ENCODE peak calls at places on chromosome 12, in six cellular contexts. I, X, S, D, T and Q are unnamed samples.

GRCh38 chr12:15629108-15629507 is 160.1 kb downstream of the EPS8 start:
- DNase-seq in I (no peak), X (peak; percentile 94), S (no peak), D (no peak), T (peak; percentile 99), Q (no peak)

GRCh38 chr12:64800640-64801039 is 23.8 kb upstream of the TBC1D30 start:
- DNase-seq in I (no peak), X (no peak), S (no peak), D (no peak), T (no peak), Q (no peak)

GRCh38 chr12:96257550-96258392 is 63.6 kb downstream of the ELK3 start:
- DNase-seq in I (no peak), X (no peak), S (peak; percentile 34), D (no peak), T (peak; percentile 67), Q (peak; percentile 22)

GRCh38 chr12:91361864-91362263 is 179.2 kb upstream of the DCN start:
- DNase-seq in I (peak; percentile 29), X (peak; percentile 37), S (no peak), D (no peak), T (peak; percentile 24), Q (no peak)

GRCh38 chr12:76706761-76707160 is 57.2 kb upstream of the ZDHHC17 start:
- DNase-seq in I (no peak), X (no peak), S (no peak), D (no peak), T (no peak), Q (no peak)

GRCh38 chr12:754871-755562 is 2.6 kb downstream of the WNK1 start:
- DNase-seq in I (peak; percentile 15), X (no peak), S (no peak), D (peak; percentile 58), T (peak; percentile 70), Q (peak; percentile 71)

GRCh38 chr12:32488132-32488531 is 88.8 kb downstream of the FGD4 start:
- DNase-seq in I (no peak), X (no peak), S (no peak), D (no peak), T (no peak), Q (no peak)

GRCh38 chr12:57576613-57577160 is 14.3 kb upstream of the PIP4K2C start:
- DNase-seq in I (no peak), X (no peak), S (no peak), D (no peak), T (peak; percentile 88), Q (no peak)

GRCh38 chr12:79848321-79848720 is 86.6 kb downstream of the PPP1R12A start:
- DNase-seq in I (no peak), X (no peak), S (no peak), D (no peak), T (no peak), Q (no peak)

GRCh38 chr12:77231548-77231947 is 166.2 kb upstream of the E2F7 start:
- DNase-seq in I (no peak), X (no peak), S (no peak), D (peak; percentile 30), T (no peak), Q (no peak)

GRCh38 chr12:57475271-57476161 is 4.2 kb downstream of the ARHGAP9 start:
- DNase-seq in I (no peak), X (no peak), S (peak; percentile 67), D (peak; percentile 80), T (no peak), Q (no peak)

GRCh38 chr12:103924761-103925641 is 5.2 kb upstream of the HSP90B1 start:
- DNase-seq in I (no peak), X (peak; percentile 39), S (no peak), D (no peak), T (no peak), Q (no peak)

GRCh38 chr12:92605621-92606170 is 97.1 kb upstream of the PLEKHG7 start:
- DNase-seq in I (no peak), X (no peak), S (no peak), D (no peak), T (no peak), Q (peak; percentile 52)

GRCh38 chr12:58919271-58920101 is 818 bp downstream of the LRIG3 start:
- DNase-seq in I (no peak), X (no peak), S (no peak), D (no peak), T (peak; percentile 27), Q (no peak)

GRCh38 chr12:110885152-110885840 is 35.1 kb downstream of the MYL2 start:
- DNase-seq in I (no peak), X (no peak), S (no peak), D (no peak), T (no peak), Q (no peak)

GRCh38 chr12:12804432-12804886 is 8.7 kb upstream of the DDX47 start:
- DNase-seq in I (no peak), X (peak; percentile 70), S (no peak), D (no peak), T (peak; percentile 36), Q (no peak)

GRCh38 chr12:124698211-124698997 is 131.0 kb upstream of the NCOR2 start:
- DNase-seq in I (no peak), X (no peak), S (no peak), D (no peak), T (no peak), Q (no peak)

GRCh38 chr12:51070004-51070403 is 13.4 kb downstream of the CSRNP2 start:
- DNase-seq in I (no peak), X (no peak), S (no peak), D (no peak), T (peak; percentile 50), Q (no peak)

GRCh38 chr12:104387190-104387589 is 69.6 kb upstream of the CHST11 start:
- DNase-seq in I (peak; percentile 48), X (no peak), S (no peak), D (peak; percentile 43), T (no peak), Q (peak; percentile 33)

GRCh38 chr12:93379432-93380308 is 1.9 kb downstream of the NUDT4 start:
- DNase-seq in I (no peak), X (no peak), S (no peak), D (no peak), T (no peak), Q (no peak)

GRCh38 chr12:117013726-117014125 is 85.5 kb downstream of the TESC start:
- DNase-seq in I (no peak), X (no peak), S (no peak), D (no peak), T (no peak), Q (no peak)

GRCh38 chr12:128992550-128992949 is 139.3 kb downstream of the GLT1D1 start:
- DNase-seq in I (no peak), X (no peak), S (no peak), D (no peak), T (no peak), Q (no peak)

GRCh38 chr12:48084066-48084465 is 21.8 kb downstream of the SENP1 start:
- DNase-seq in I (no peak), X (no peak), S (no peak), D (peak; percentile 14), T (no peak), Q (peak; percentile 26)

GRCh38 chr12:92929957-92930356 is 862 bp upstream of the EEA1 start:
- DNase-seq in I (no peak), X (no peak), S (no peak), D (no peak), T (no peak), Q (no peak)

GRCh38 chr12:12620730-12621315 is 9.1 kb downstream of the CREBL2 start:
- DNase-seq in I (no peak), X (no peak), S (no peak), D (no peak), T (no peak), Q (no peak)

GRCh38 chr12:131672941-131673330 is 38.0 kb upstream of the SFSWAP start:
- DNase-seq in I (no peak), X (no peak), S (no peak), D (no peak), T (no peak), Q (no peak)

GRCh38 chr12:26713885-26714383 is 119.1 kb downstream of the ITPR2 start:
- DNase-seq in I (no peak), X (no peak), S (no peak), D (no peak), T (no peak), Q (no peak)

GRCh38 chr12:100279612-100280244 is 12.8 kb downstream of the SCYL2 start:
- DNase-seq in I (peak; percentile 7), X (no peak), S (no peak), D (no peak), T (peak; percentile 22), Q (peak; percentile 67)

GRCh38 chr12:1848146-1848545 is 27.8 kb downstream of the LRTM2 start:
- DNase-seq in I (no peak), X (no peak), S (no peak), D (no peak), T (no peak), Q (no peak)

GRCh38 chr12:92784795-92785562 is 82.2 kb downstream of the PLEKHG7 start:
- DNase-seq in I (peak; percentile 72), X (peak; percentile 72), S (no peak), D (peak; percentile 38), T (peak; percentile 85), Q (peak; percentile 88)

GRCh38 chr12:863285-863684 is 86.2 kb downstream of the RAD52 start:
- DNase-seq in I (no peak), X (no peak), S (no peak), D (no peak), T (no peak), Q (no peak)

GRCh38 chr12:62767946-62768345 is 167.0 kb downstream of the PPM1H start:
- DNase-seq in I (no peak), X (no peak), S (no peak), D (no peak), T (no peak), Q (no peak)

GRCh38 chr12:991350-992278 is 591 bp downstream of the ERC1 start:
- DNase-seq in I (peak; percentile 78), X (no peak), S (peak; percentile 41), D (peak; percentile 89), T (no peak), Q (no peak)

GRCh38 chr12:7176595-7176994 is 12.9 kb upstream of the PEX5 start:
- DNase-seq in I (no peak), X (no peak), S (no peak), D (no peak), T (no peak), Q (no peak)

GRCh38 chr12:54680374-54680773 is 32.2 kb upstream of the DCD start:
- DNase-seq in I (peak; percentile 60), X (peak; percentile 56), S (peak; percentile 90), D (peak; percentile 10), T (peak; percentile 19), Q (peak; percentile 69)
- TF ChIP-seq JUND in I (no peak), X (no peak), S (no peak), D (no peak), T (no peak), Q (no peak)

GRCh38 chr12:54161481-54162437 is 27.0 kb downstream of the SMUG1 start:
- DNase-seq in I (peak; percentile 66), X (no peak), S (no peak), D (no peak), T (no peak), Q (no peak)
- TF ChIP-seq JUND in I (peak; percentile 42), X (no peak), S (no peak), D (no peak), T (no peak), Q (no peak)

GRCh38 chr12:10986812-10987211 is at the start of gene TAS2R50:
- DNase-seq in I (no peak), X (no peak), S (no peak), D (no peak), T (no peak), Q (no peak)

GRCh38 chr12:10982244-10982643 is 4.5 kb downstream of the TAS2R50 start:
- DNase-seq in I (no peak), X (no peak), S (no peak), D (no peak), T (no peak), Q (no peak)
- TF ChIP-seq JUND in I (no peak), X (no peak), S (no peak), D (no peak), T (no peak), Q (no peak)

GRCh38 chr12:108516511-108517275 is 1.6 kb downstream of the FICD start:
- DNase-seq in I (peak; percentile 24), X (no peak), S (no peak), D (no peak), T (no peak), Q (peak; percentile 33)
- TF ChIP-seq JUND in I (no peak), X (no peak), S (no peak), D (no peak), T (no peak), Q (no peak)